ENCODE peak calls at places on chromosomes 12 and 14, in nine cellular contexts. One of them, this sample, is unnamed. For H3K27me3, the result is how much of the 10 kb centered on the place peaks cover.

GRCh38 chr12:386651-387050 is 2.5 kb downstream of the KDM5A start:
- DNase-seq in mammary epithelial cell: peak
- DNase-seq in AG04450: no peak
- DNase-seq in colonic mucosa: no peak
- DNase-seq in NT2/D1: no peak
- DNase-seq in K562: no peak
- DNase-seq in ovary: no peak
- DNase-seq in transverse colon: no peak
- DNase-seq in Peyer's patch: no peak
- DNase-seq in this sample: no peak

GRCh38 chr12:71472441-71472911 is 32.9 kb downstream of the LGR5 start:
- DNase-seq in AG04450: peak
- DNase-seq in Peyer's patch: no peak
- DNase-seq in K562: no peak
- DNase-seq in transverse colon: no peak
- DNase-seq in mammary epithelial cell: no peak
- DNase-seq in colonic mucosa: no peak
- DNase-seq in NT2/D1: no peak
- DNase-seq in ovary: no peak
- DNase-seq in this sample: no peak

GRCh38 chr12:15754233-15754632 is 35.0 kb downstream of the EPS8 start:
- DNase-seq in transverse colon: no peak
- DNase-seq in NT2/D1: no peak
- DNase-seq in AG04450: no peak
- DNase-seq in colonic mucosa: no peak
- DNase-seq in K562: no peak
- DNase-seq in ovary: no peak
- DNase-seq in Peyer's patch: no peak
- DNase-seq in mammary epithelial cell: no peak
- DNase-seq in this sample: no peak

GRCh38 chr12:121400332-121401139 is 618 bp downstream of the RNF34 start:
- DNase-seq in colonic mucosa: peak
- DNase-seq in AG04450: no peak
- DNase-seq in NT2/D1: peak
- DNase-seq in K562: no peak
- DNase-seq in Peyer's patch: peak
- DNase-seq in transverse colon: peak
- DNase-seq in ovary: no peak
- DNase-seq in mammary epithelial cell: peak
- DNase-seq in this sample: peak

GRCh38 chr14:50954811-50955372 is 10.6 kb upstream of the PYGL start:
- DNase-seq in Peyer's patch: no peak
- DNase-seq in K562: peak
- DNase-seq in colonic mucosa: no peak
- DNase-seq in ovary: no peak
- DNase-seq in AG04450: no peak
- DNase-seq in mammary epithelial cell: peak
- DNase-seq in transverse colon: no peak
- DNase-seq in NT2/D1: no peak
- DNase-seq in this sample: no peak

GRCh38 chr12:4791497-4791896 is 71.3 kb downstream of the GALNT8 start:
- DNase-seq in transverse colon: no peak
- DNase-seq in mammary epithelial cell: no peak
- DNase-seq in ovary: no peak
- DNase-seq in K562: no peak
- DNase-seq in colonic mucosa: no peak
- DNase-seq in AG04450: no peak
- DNase-seq in NT2/D1: no peak
- DNase-seq in Peyer's patch: no peak
- DNase-seq in this sample: no peak

GRCh38 chr12:114628199-114628598 is 55.8 kb downstream of the TBX3 start:
- DNase-seq in K562: no peak
- DNase-seq in mammary epithelial cell: no peak
- DNase-seq in colonic mucosa: no peak
- DNase-seq in NT2/D1: peak
- DNase-seq in Peyer's patch: no peak
- DNase-seq in ovary: no peak
- DNase-seq in AG04450: no peak
- DNase-seq in transverse colon: no peak
- DNase-seq in this sample: no peak

GRCh38 chr12:104057771-104058197 is 6.5 kb upstream of the HCFC2 start:
- DNase-seq in colonic mucosa: no peak
- DNase-seq in mammary epithelial cell: no peak
- DNase-seq in ovary: no peak
- DNase-seq in AG04450: no peak
- DNase-seq in K562: peak
- DNase-seq in Peyer's patch: no peak
- DNase-seq in NT2/D1: no peak
- DNase-seq in transverse colon: no peak
- DNase-seq in this sample: peak

DNA sequence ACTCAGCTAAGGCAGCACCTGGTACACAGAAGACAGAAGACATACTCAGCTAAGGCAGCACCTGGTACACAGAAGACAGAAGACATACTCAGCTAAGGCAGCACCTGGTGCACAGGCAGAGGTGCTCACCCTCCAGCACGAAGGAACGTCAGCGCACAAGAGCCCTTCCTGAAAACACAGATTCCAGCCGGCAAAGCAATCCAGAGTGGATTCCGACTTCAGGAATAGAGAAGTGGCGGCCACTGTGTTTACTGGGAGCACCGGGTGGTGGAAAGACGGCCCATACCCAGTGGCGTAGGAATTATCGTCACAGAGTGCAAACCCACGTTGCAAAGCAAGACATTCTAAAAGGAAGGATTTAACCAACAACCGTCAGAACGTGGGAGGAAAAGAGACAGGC is 55.5 kb upstream of the GALNT9 start:
- DNase-seq in ovary: no peak
- DNase-seq in colonic mucosa: no peak
- DNase-seq in NT2/D1: no peak
- DNase-seq in AG04450: no peak
- DNase-seq in mammary epithelial cell: no peak
- DNase-seq in Peyer's patch: no peak
- DNase-seq in transverse colon: no peak
- DNase-seq in K562: no peak
- DNase-seq in this sample: no peak
- H3K27me3 ChIP-seq in ovary: under half
- H3K27me3 ChIP-seq in colonic mucosa: under half
- H3K27me3 ChIP-seq in NT2/D1: half or more
- H3K27me3 ChIP-seq in AG04450: under half
- H3K27me3 ChIP-seq in mammary epithelial cell: under half
- H3K27me3 ChIP-seq in Peyer's patch: under half
- H3K27me3 ChIP-seq in transverse colon: half or more
- H3K27me3 ChIP-seq in K562: under half
- H3K27me3 ChIP-seq in this sample: under half

GRCh38 chr12:3418609-3419469 is 72.2 kb upstream of the PRMT8 start:
- DNase-seq in mammary epithelial cell: no peak
- DNase-seq in K562: no peak
- DNase-seq in NT2/D1: no peak
- DNase-seq in AG04450: no peak
- DNase-seq in colonic mucosa: peak
- DNase-seq in ovary: no peak
- DNase-seq in Peyer's patch: no peak
- DNase-seq in transverse colon: peak
- DNase-seq in this sample: no peak
- H3K27me3 ChIP-seq in mammary epithelial cell: under half
- H3K27me3 ChIP-seq in K562: under half
- H3K27me3 ChIP-seq in NT2/D1: under half
- H3K27me3 ChIP-seq in AG04450: under half
- H3K27me3 ChIP-seq in colonic mucosa: under half
- H3K27me3 ChIP-seq in ovary: under half
- H3K27me3 ChIP-seq in Peyer's patch: under half
- H3K27me3 ChIP-seq in transverse colon: under half
- H3K27me3 ChIP-seq in this sample: under half

DNA sequence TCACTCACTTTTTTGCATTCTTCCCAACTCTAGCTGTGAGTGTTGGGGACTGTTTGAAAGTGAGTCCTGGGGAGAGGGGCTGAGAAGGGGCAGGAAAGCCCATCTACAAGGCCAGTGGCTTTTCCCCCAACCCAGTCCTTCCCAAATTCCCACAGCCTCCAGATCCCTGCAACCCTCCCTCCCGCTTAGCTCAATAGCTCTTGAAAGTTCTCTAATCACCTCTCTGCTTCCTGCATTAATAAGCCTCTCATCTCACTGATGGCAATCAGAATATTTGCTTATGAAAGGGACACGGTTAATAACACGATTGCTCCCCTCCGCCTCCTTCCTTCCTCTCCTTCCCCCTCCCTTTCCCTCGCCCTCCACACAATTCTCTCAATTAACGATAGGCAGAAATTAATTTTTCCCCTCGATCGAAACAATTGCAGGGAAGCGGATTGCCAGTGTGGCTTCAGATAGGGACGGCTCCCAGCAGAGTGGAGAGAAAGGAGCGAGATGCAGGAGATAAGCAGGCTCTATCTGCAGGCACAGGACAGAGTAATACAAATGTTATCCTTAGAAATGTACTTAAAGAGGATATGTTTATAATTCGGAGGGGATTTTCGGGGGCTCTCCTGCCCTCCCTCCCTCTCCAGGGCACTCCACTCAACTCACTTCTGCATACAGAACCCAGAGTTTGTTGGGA is 15.1 kb upstream of the GPATCH2L start:
- DNase-seq in ovary: no peak
- DNase-seq in NT2/D1: no peak
- DNase-seq in Peyer's patch: no peak
- DNase-seq in mammary epithelial cell: no peak
- DNase-seq in transverse colon: no peak
- DNase-seq in AG04450: no peak
- DNase-seq in K562: peak
- DNase-seq in colonic mucosa: no peak
- DNase-seq in this sample: no peak
- H3K27me3 ChIP-seq in ovary: under half
- H3K27me3 ChIP-seq in NT2/D1: half or more
- H3K27me3 ChIP-seq in Peyer's patch: under half
- H3K27me3 ChIP-seq in mammary epithelial cell: under half
- H3K27me3 ChIP-seq in transverse colon: half or more
- H3K27me3 ChIP-seq in AG04450: half or more
- H3K27me3 ChIP-seq in K562: under half
- H3K27me3 ChIP-seq in colonic mucosa: under half
- H3K27me3 ChIP-seq in this sample: under half

GRCh38 chr14:101927859-101928258 is 36.5 kb upstream of the DYNC1H1 start:
- DNase-seq in NT2/D1: no peak
- DNase-seq in Peyer's patch: peak
- DNase-seq in AG04450: peak
- DNase-seq in K562: peak
- DNase-seq in colonic mucosa: peak
- DNase-seq in mammary epithelial cell: peak
- DNase-seq in transverse colon: peak
- DNase-seq in ovary: peak
- DNase-seq in this sample: no peak
- H3K27me3 ChIP-seq in NT2/D1: under half
- H3K27me3 ChIP-seq in Peyer's patch: under half
- H3K27me3 ChIP-seq in AG04450: under half
- H3K27me3 ChIP-seq in K562: under half
- H3K27me3 ChIP-seq in colonic mucosa: under half
- H3K27me3 ChIP-seq in mammary epithelial cell: under half
- H3K27me3 ChIP-seq in transverse colon: under half
- H3K27me3 ChIP-seq in ovary: under half
- H3K27me3 ChIP-seq in this sample: under half

GRCh38 chr14:101454229-101454628 is 107.1 kb upstream of the DIO3 start:
- DNase-seq in NT2/D1: no peak
- DNase-seq in AG04450: no peak
- DNase-seq in colonic mucosa: no peak
- DNase-seq in mammary epithelial cell: no peak
- DNase-seq in K562: no peak
- DNase-seq in Peyer's patch: no peak
- DNase-seq in transverse colon: no peak
- DNase-seq in ovary: no peak
- DNase-seq in this sample: no peak

GRCh38 chr14:101456246-101457159 is 104.8 kb upstream of the DIO3 start:
- DNase-seq in transverse colon: no peak
- DNase-seq in AG04450: no peak
- DNase-seq in NT2/D1: peak
- DNase-seq in ovary: no peak
- DNase-seq in colonic mucosa: no peak
- DNase-seq in K562: no peak
- DNase-seq in Peyer's patch: no peak
- DNase-seq in mammary epithelial cell: no peak
- DNase-seq in this sample: no peak

GRCh38 chr14:101449114-101449513 is 112.2 kb upstream of the DIO3 start:
- DNase-seq in colonic mucosa: no peak
- DNase-seq in AG04450: no peak
- DNase-seq in Peyer's patch: no peak
- DNase-seq in K562: no peak
- DNase-seq in NT2/D1: no peak
- DNase-seq in mammary epithelial cell: no peak
- DNase-seq in transverse colon: no peak
- DNase-seq in ovary: no peak
- DNase-seq in this sample: no peak

GRCh38 chr14:101451166-101451565 is 110.1 kb upstream of the DIO3 start:
- DNase-seq in colonic mucosa: no peak
- DNase-seq in ovary: no peak
- DNase-seq in mammary epithelial cell: no peak
- DNase-seq in K562: no peak
- DNase-seq in Peyer's patch: no peak
- DNase-seq in transverse colon: no peak
- DNase-seq in AG04450: no peak
- DNase-seq in NT2/D1: no peak
- DNase-seq in this sample: no peak

DNA sequence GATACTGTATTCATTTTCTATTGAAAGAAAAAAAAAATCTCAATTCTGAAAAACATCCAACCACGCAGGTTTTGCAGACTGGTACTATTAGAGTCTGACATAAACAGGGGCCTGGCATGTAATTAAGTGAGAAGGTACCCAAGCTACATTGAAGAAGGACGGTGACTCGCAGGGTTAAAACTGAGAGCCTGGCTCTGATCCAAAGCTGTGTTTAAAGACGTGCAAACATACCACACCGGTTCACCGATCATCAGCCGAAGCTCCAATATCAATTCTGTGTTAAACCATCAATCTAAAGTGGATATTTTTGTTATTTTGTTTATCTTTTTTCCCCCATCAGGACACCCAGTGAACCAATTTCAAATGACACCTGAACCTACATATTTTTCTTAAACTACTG is 108.1 kb upstream of the DIO3 start:
- DNase-seq in Peyer's patch: no peak
- DNase-seq in transverse colon: no peak
- DNase-seq in mammary epithelial cell: no peak
- DNase-seq in AG04450: no peak
- DNase-seq in colonic mucosa: no peak
- DNase-seq in ovary: no peak
- DNase-seq in NT2/D1: no peak
- DNase-seq in K562: no peak
- DNase-seq in this sample: no peak
- H3K27me3 ChIP-seq in Peyer's patch: under half
- H3K27me3 ChIP-seq in transverse colon: under half
- H3K27me3 ChIP-seq in mammary epithelial cell: under half
- H3K27me3 ChIP-seq in AG04450: under half
- H3K27me3 ChIP-seq in colonic mucosa: under half
- H3K27me3 ChIP-seq in ovary: under half
- H3K27me3 ChIP-seq in NT2/D1: under half
- H3K27me3 ChIP-seq in K562: under half
- H3K27me3 ChIP-seq in this sample: under half

This sample was measured in small intestine.